ENCODE peak calls at places on chromosomes 6 and 20, in five cellular contexts. One of them, this sample, is unnamed.

GRCh38 chr6:94468830-94469229 is 1049.5 kb upstream of the EPHA7 start:
- DNase-seq in cardiac fibroblast: no peak
- DNase-seq in HFFc6: no peak
- DNase-seq in tibial nerve: no peak
- DNase-seq in AG04449: no peak
- DNase-seq in this sample: no peak

GRCh38 chr6:84688187-84688878 is 76.1 kb downstream of the TBX18 start:
- DNase-seq in HFFc6: no peak
- DNase-seq in AG04449: peak
- DNase-seq in cardiac fibroblast: peak
- DNase-seq in tibial nerve: no peak
- DNase-seq in this sample: no peak

GRCh38 chr20:4661191-4661590 is 60.5 kb upstream of the PRND start:
- DNase-seq in cardiac fibroblast: no peak
- DNase-seq in AG04449: no peak
- DNase-seq in tibial nerve: no peak
- DNase-seq in HFFc6: no peak
- DNase-seq in this sample: no peak

GRCh38 chr20:3068986-3069900 is 2.2 kb upstream of the OXT start:
- DNase-seq in cardiac fibroblast: no peak
- DNase-seq in HFFc6: peak
- DNase-seq in tibial nerve: no peak
- DNase-seq in AG04449: no peak
- DNase-seq in this sample: no peak

GRCh38 chr6:36625161-36625919 is 31.2 kb downstream of the SRSF3 start:
- DNase-seq in HFFc6: peak
- DNase-seq in tibial nerve: no peak
- DNase-seq in cardiac fibroblast: peak
- DNase-seq in AG04449: no peak
- DNase-seq in this sample: peak

GRCh38 chr20:51227744-51228143 is 204.8 kb upstream of the KCNG1 start:
- DNase-seq in HFFc6: no peak
- DNase-seq in AG04449: no peak
- DNase-seq in cardiac fibroblast: no peak
- DNase-seq in tibial nerve: no peak
- DNase-seq in this sample: no peak

GRCh38 chr6:79544299-79544927 is 7.2 kb upstream of the LCA5 start:
- DNase-seq in tibial nerve: no peak
- DNase-seq in AG04449: no peak
- DNase-seq in cardiac fibroblast: peak
- DNase-seq in HFFc6: peak
- DNase-seq in this sample: no peak

GRCh38 chr6:36927691-36928546 is 26.6 kb upstream of the PI16 start:
- DNase-seq in cardiac fibroblast: no peak
- DNase-seq in AG04449: no peak
- DNase-seq in tibial nerve: no peak
- DNase-seq in HFFc6: no peak
- DNase-seq in this sample: no peak

GRCh38 chr6:106508836-106509235 is 120.5 kb downstream of the RTN4IP1 start:
- DNase-seq in HFFc6: no peak
- DNase-seq in AG04449: no peak
- DNase-seq in cardiac fibroblast: peak
- DNase-seq in tibial nerve: no peak
- DNase-seq in this sample: no peak

GRCh38 chr6:106512048-106512957 is 117.0 kb downstream of the RTN4IP1 start:
- DNase-seq in tibial nerve: peak
- DNase-seq in cardiac fibroblast: peak
- DNase-seq in AG04449: no peak
- DNase-seq in HFFc6: no peak
- DNase-seq in this sample: no peak

GRCh38 chr6:106511274-106512047 is 117.8 kb downstream of the RTN4IP1 start:
- DNase-seq in tibial nerve: no peak
- DNase-seq in cardiac fibroblast: peak
- DNase-seq in HFFc6: peak
- DNase-seq in AG04449: no peak
- DNase-seq in this sample: no peak

GRCh38 chr6:106509420-106510089 is 119.7 kb downstream of the RTN4IP1 start:
- DNase-seq in AG04449: no peak
- DNase-seq in HFFc6: no peak
- DNase-seq in tibial nerve: no peak
- DNase-seq in cardiac fibroblast: no peak
- DNase-seq in this sample: no peak

GRCh38 chr6:106510090-106510970 is 119.0 kb downstream of the RTN4IP1 start:
- DNase-seq in AG04449: no peak
- DNase-seq in HFFc6: no peak
- DNase-seq in cardiac fibroblast: peak
- DNase-seq in tibial nerve: no peak
- DNase-seq in this sample: no peak
- TF ChIP-seq CTCF in AG04449: peak
- TF ChIP-seq CTCF in HFFc6: peak
- TF ChIP-seq CTCF in cardiac fibroblast: no peak
- TF ChIP-seq CTCF in tibial nerve: no peak
- TF ChIP-seq CTCF in this sample: no peak

GRCh38 chr6:11618533-11618932 is 81.0 kb downstream of the TMEM170B start:
- DNase-seq in tibial nerve: no peak
- DNase-seq in cardiac fibroblast: no peak
- DNase-seq in HFFc6: no peak
- DNase-seq in AG04449: no peak
- DNase-seq in this sample: no peak
- TF ChIP-seq CTCF in tibial nerve: no peak
- TF ChIP-seq CTCF in cardiac fibroblast: peak
- TF ChIP-seq CTCF in HFFc6: peak
- TF ChIP-seq CTCF in AG04449: peak
- TF ChIP-seq CTCF in this sample: peak

DNA sequence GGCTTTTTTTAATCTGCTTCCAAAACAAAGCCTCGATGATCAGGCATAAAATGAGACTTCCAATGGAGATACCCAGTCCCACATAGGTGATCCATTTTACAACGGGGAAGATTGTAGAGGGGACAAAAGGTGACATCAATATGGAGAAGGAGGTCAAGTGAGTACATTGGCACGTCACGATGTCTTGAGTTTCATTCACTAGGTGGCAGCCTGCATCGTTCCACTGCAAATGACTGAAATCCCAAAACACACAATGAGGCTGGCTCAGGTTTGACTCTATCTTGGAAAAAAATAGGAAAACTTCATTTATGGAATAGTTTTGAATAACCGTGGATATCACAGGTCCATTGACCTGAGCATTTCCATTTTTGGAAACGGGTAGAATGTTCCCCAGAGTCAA is 32.5 kb downstream of the ADGRF1 start:
- DNase-seq in tibial nerve: no peak
- DNase-seq in HFFc6: no peak
- DNase-seq in cardiac fibroblast: no peak
- DNase-seq in AG04449: no peak
- DNase-seq in this sample: no peak
- TF ChIP-seq CTCF in tibial nerve: no peak
- TF ChIP-seq CTCF in HFFc6: no peak
- TF ChIP-seq CTCF in cardiac fibroblast: peak
- TF ChIP-seq CTCF in AG04449: no peak
- TF ChIP-seq CTCF in this sample: peak

DNA sequence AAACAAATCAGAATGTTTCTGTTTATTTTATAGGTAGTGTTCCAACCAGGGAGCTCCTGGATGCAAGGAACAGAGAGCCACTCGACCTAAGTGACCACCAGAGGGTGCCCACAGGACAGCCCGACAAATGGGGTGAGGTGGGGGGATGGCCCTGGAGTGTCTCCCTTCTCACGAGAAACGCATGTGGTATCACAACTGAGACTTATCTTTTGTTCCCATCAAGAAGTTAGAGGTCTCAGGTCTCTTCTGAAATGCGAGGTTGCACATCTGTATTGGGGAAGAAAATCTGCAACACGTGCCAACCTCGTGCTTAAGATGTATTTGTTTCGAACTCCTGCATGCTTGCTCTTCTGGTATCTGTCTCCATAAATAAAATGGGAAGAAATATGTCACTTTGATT is 104.0 kb downstream of the ISM1 start:
- DNase-seq in cardiac fibroblast: peak
- DNase-seq in HFFc6: peak
- DNase-seq in tibial nerve: no peak
- DNase-seq in AG04449: no peak
- DNase-seq in this sample: no peak
- TF ChIP-seq CTCF in cardiac fibroblast: peak
- TF ChIP-seq CTCF in HFFc6: peak
- TF ChIP-seq CTCF in tibial nerve: peak
- TF ChIP-seq CTCF in AG04449: peak
- TF ChIP-seq CTCF in this sample: peak

GRCh38 chr20:7358670-7359069 is 581.6 kb downstream of the HAO1 start:
- DNase-seq in cardiac fibroblast: no peak
- DNase-seq in tibial nerve: no peak
- DNase-seq in AG04449: no peak
- DNase-seq in HFFc6: no peak
- DNase-seq in this sample: no peak
- TF ChIP-seq CTCF in cardiac fibroblast: no peak
- TF ChIP-seq CTCF in tibial nerve: no peak
- TF ChIP-seq CTCF in AG04449: no peak
- TF ChIP-seq CTCF in HFFc6: no peak
- TF ChIP-seq CTCF in this sample: peak

This sample was measured in AG09319.